ENCODE peak calls at places on chromosomes 7 and 10, in nine cellular contexts. X, Z, E, A, T, R, M, U and Q are unnamed samples.

GRCh38 chr7:101099969-101100781 is 14.9 kb downstream of the TRIM56 start:
- DNase-seq in X (peak), Z (peak), E (no peak), A (peak), T (peak), R (peak), M (peak), U (no peak), Q (peak)

GRCh38 chr7:1942026-1942703 is 272.1 kb downstream of the ELFN1 start:
- DNase-seq in X (no peak), Z (no peak), E (no peak), A (no peak), T (no peak), R (no peak), M (no peak), U (no peak), Q (no peak)

GRCh38 chr10:87734987-87735827 is 75.5 kb downstream of the PAPSS2 start:
- DNase-seq in X (peak), Z (peak), E (no peak), A (peak), T (peak), R (peak), M (no peak), U (peak), Q (peak)

GRCh38 chr7:5211730-5212482 is 21.9 kb downstream of the WIPI2 start:
- DNase-seq in X (no peak), Z (peak), E (no peak), A (no peak), T (no peak), R (no peak), M (no peak), U (no peak), Q (no peak)

GRCh38 chr7:44150466-44150832 is 9.3 kb upstream of the MYL7 start:
- DNase-seq in X (no peak), Z (no peak), E (no peak), A (no peak), T (no peak), R (no peak), M (no peak), U (no peak), Q (no peak)

GRCh38 chr7:113100091-113100723 is 13.6 kb upstream of the GPR85 start:
- DNase-seq in X (no peak), Z (peak), E (no peak), A (no peak), T (no peak), R (peak), M (no peak), U (no peak), Q (no peak)

GRCh38 chr7:7701513-7701912 is 16.9 kb downstream of the RPA3 start:
- DNase-seq in X (no peak), Z (no peak), E (no peak), A (no peak), T (no peak), R (no peak), M (no peak), U (no peak), Q (no peak)

GRCh38 chr7:155032978-155033377 is 30.1 kb upstream of the PAXIP1 start:
- DNase-seq in X (no peak), Z (no peak), E (no peak), A (no peak), T (no peak), R (no peak), M (no peak), U (no peak), Q (peak)

GRCh38 chr7:25512051-25512450 is 283.8 kb upstream of the NPVF start:
- DNase-seq in X (no peak), Z (no peak), E (no peak), A (no peak), T (no peak), R (no peak), M (no peak), U (no peak), Q (no peak)

GRCh38 chr10:13984647-13985155 is 346.0 kb downstream of the FRMD4A start:
- DNase-seq in X (no peak), Z (peak), E (no peak), A (peak), T (no peak), R (peak), M (no peak), U (no peak), Q (peak)

GRCh38 chr7:17939670-17940301 is 508 bp downstream of the SNX13 start:
- DNase-seq in X (no peak), Z (peak), E (peak), A (peak), T (no peak), R (peak), M (peak), U (peak), Q (peak)

GRCh38 chr7:28988818-28989595 is 30.9 kb upstream of the TRIL start:
- DNase-seq in X (no peak), Z (peak), E (no peak), A (peak), T (no peak), R (peak), M (no peak), U (no peak), Q (no peak)

GRCh38 chr10:129774736-129775401 is 189.2 kb downstream of the EBF3 start:
- DNase-seq in X (no peak), Z (no peak), E (no peak), A (no peak), T (peak), R (no peak), M (no peak), U (no peak), Q (no peak)

GRCh38 chr10:74976565-74976964 is 134.9 kb upstream of the SAMD8 start:
- DNase-seq in X (no peak), Z (no peak), E (no peak), A (no peak), T (no peak), R (no peak), M (no peak), U (no peak), Q (no peak)

GRCh38 chr7:8146156-8146555 is 115.8 kb downstream of the ICA1 start:
- DNase-seq in X (no peak), Z (no peak), E (no peak), A (no peak), T (no peak), R (no peak), M (no peak), U (no peak), Q (no peak)

GRCh38 chr7:136997735-136998134 is 129.3 kb downstream of the CHRM2 start:
- DNase-seq in X (no peak), Z (no peak), E (no peak), A (no peak), T (no peak), R (no peak), M (no peak), U (no peak), Q (no peak)

GRCh38 chr7:111029574-111030357 is 61.2 kb upstream of the LRRN3 start:
- DNase-seq in X (no peak), Z (peak), E (peak), A (peak), T (no peak), R (peak), M (no peak), U (no peak), Q (peak)